ENCODE peak calls at places on chromosomes 7 and 10, in ten cellular contexts. Y, H, V, B, D, Z, T, X, O and J are unnamed samples.

GRCh38 chr7:138919912-138920311 is 61.3 kb downstream of the KIAA1549 start:
- DNase-seq in Y (no peak), H (no peak), V (no peak), B (no peak), D (no peak), Z (no peak), T (no peak), X (no peak), O (no peak), J (no peak)

GRCh38 chr10:124280916-124281315 is 137.8 kb downstream of the OAT start:
- DNase-seq in Y (no peak), H (no peak), V (no peak), B (no peak), D (no peak), Z (peak; percentile 75), T (peak; percentile 32), X (no peak), O (no peak), J (no peak)

GRCh38 chr7:149669121-149669818 is 104.1 kb downstream of the ZNF467 start:
- DNase-seq in Y (no peak), H (no peak), V (no peak), B (no peak), D (no peak), Z (no peak), T (no peak), X (no peak), O (no peak), J (no peak)

GRCh38 chr7:146956323-146956722 is 839.7 kb downstream of the CNTNAP2 start:
- DNase-seq in Y (no peak), H (no peak), V (no peak), B (no peak), D (no peak), Z (no peak), T (no peak), X (no peak), O (no peak), J (no peak)

GRCh38 chr7:2003451-2003930 is 229.3 kb downstream of the MAD1L1 start:
- DNase-seq in Y (no peak), H (no peak), V (no peak), B (no peak), D (no peak), Z (peak; percentile 62), T (peak; percentile 56), X (no peak), O (no peak), J (peak; percentile 3)

GRCh38 chr7:150852371-150852905 is at the start of gene AOC1:
- DNase-seq in Y (no peak), H (no peak), V (no peak), B (no peak), D (peak; percentile 41), Z (no peak), T (peak; percentile 47), X (no peak), O (no peak), J (peak; percentile 5)

GRCh38 chr7:69967699-69968450 is 369.6 kb downstream of the AUTS2 start:
- DNase-seq in Y (no peak), H (peak; percentile 23), V (no peak), B (no peak), D (no peak), Z (no peak), T (no peak), X (no peak), O (no peak), J (no peak)

GRCh38 chr7:143416565-143417149 is 8.0 kb upstream of the EPHA1 start:
- DNase-seq in Y (no peak), H (no peak), V (peak; percentile 78), B (no peak), D (no peak), Z (no peak), T (no peak), X (no peak), O (peak; percentile 29), J (no peak)

GRCh38 chr10:96619120-96619519 is 32.3 kb upstream of the TM9SF3 start:
- DNase-seq in Y (no peak), H (no peak), V (no peak), B (no peak), D (no peak), Z (no peak), T (no peak), X (no peak), O (no peak), J (no peak)

GRCh38 chr10:24762966-24763623 is 39.4 kb upstream of the ARHGAP21 start:
- DNase-seq in Y (no peak), H (no peak), V (peak; percentile 23), B (no peak), D (no peak), Z (no peak), T (no peak), X (peak; percentile 1), O (no peak), J (no peak)

GRCh38 chr10:71657604-71658348 is 61.8 kb downstream of the C10orf105 start:
- DNase-seq in Y (no peak), H (no peak), V (no peak), B (no peak), D (no peak), Z (no peak), T (no peak), X (peak; percentile 71), O (no peak), J (no peak)

GRCh38 chr7:139830779-139831498 is 1.9 kb downstream of the TBXAS1 start:
- DNase-seq in Y (no peak), H (no peak), V (no peak), B (no peak), D (no peak), Z (no peak), T (no peak), X (no peak), O (no peak), J (no peak)

GRCh38 chr7:46368871-46369270 is 447.8 kb upstream of the IGFBP3 start:
- DNase-seq in Y (no peak), H (no peak), V (no peak), B (no peak), D (no peak), Z (no peak), T (no peak), X (no peak), O (no peak), J (no peak)
- TF ChIP-seq POLR2A in Y (no peak), H (no peak), V (no peak), B (no peak), D (no peak), Z (no peak), T (no peak), X (no peak), O (no peak), J (no peak)

GRCh38 chr10:103110407-103110806 is 82.7 kb downstream of the NT5C2 start:
- DNase-seq in Y (no peak), H (no peak), V (no peak), B (no peak), D (no peak), Z (no peak), T (no peak), X (no peak), O (no peak), J (no peak)
- H3K27ac ChIP-seq in Y (peak overlapping the region; percentile 3), H (peak overlapping the region; percentile 87), V (no peak overlapping the region), B (peak overlapping the region; percentile 17), D (no peak overlapping the region), Z (no peak overlapping the region), T (peak overlapping the region; percentile 71), X (no peak overlapping the region), O (no peak overlapping the region), J (peak overlapping the region; percentile 45)

GRCh38 chr7:87561102-87561501 is 39.6 kb downstream of the ABCB1 start:
- DNase-seq in Y (no peak), H (no peak), V (no peak), B (no peak), D (no peak), Z (no peak), T (no peak), X (no peak), O (no peak), J (no peak)
- H3K4me1 ChIP-seq in Y (no peaks in the 10 kb centered on the region), H (no peaks in the 10 kb centered on the region), V (no peaks in the 10 kb centered on the region), B (no peaks in the 10 kb centered on the region), D (no peaks in the 10 kb centered on the region), Z (no peaks in the 10 kb centered on the region), T (no peaks in the 10 kb centered on the region), X (peaks cover 11% of the 10 kb centered on the region), O (no peaks in the 10 kb centered on the region), J (no peaks in the 10 kb centered on the region)

GRCh38 chr10:69363666-69364065 is 53.1 kb downstream of the TACR2 start:
- DNase-seq in Y (no peak), H (no peak), V (no peak), B (no peak), D (no peak), Z (no peak), T (no peak), X (no peak), O (no peak), J (no peak)

GRCh38 chr10:69360485-69361302 is 56.0 kb downstream of the TACR2 start:
- DNase-seq in Y (no peak), H (peak; percentile 67), V (peak; percentile 94), B (peak; percentile 68), D (peak; percentile 94), Z (no peak), T (peak; percentile 93), X (no peak), O (peak; percentile 95), J (peak; percentile 62)

GRCh38 chr10:69361303-69361614 is 55.5 kb downstream of the TACR2 start:
- DNase-seq in Y (no peak), H (no peak), V (no peak), B (no peak), D (peak; percentile 92), Z (no peak), T (no peak), X (no peak), O (no peak), J (no peak)

GRCh38 chr10:69364232-69364631 is 52.5 kb downstream of the TACR2 start:
- DNase-seq in Y (no peak), H (no peak), V (no peak), B (no peak), D (no peak), Z (no peak), T (no peak), X (no peak), O (no peak), J (no peak)

DNA sequence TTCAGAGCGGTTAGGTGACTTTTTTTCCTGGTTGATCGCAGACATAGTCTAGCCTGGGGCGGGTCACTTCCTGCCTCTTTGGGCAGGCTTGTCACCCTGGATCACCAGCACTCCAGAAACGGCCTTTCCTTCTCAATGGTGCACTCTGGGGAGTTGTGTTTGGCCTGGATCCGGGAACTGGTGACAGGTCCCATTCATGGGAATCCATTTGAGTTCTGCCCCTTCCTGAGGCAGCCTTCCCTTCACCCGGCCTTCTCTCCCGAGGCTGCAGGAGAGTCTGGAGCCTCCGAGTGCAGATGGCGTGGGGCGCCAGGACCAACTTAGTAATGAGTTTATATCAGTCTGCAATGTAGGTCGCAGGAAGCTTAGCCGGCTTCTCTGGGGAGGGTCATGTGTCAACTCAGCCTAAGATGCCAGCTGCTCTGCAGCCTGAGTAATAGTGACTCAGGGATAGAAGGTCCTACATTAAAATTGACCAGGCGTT is 54.2 kb downstream of the TACR2 start:
- DNase-seq in Y (no peak), H (no peak), V (no peak), B (peak; percentile 76), D (peak; percentile 61), Z (no peak), T (no peak), X (no peak), O (peak; percentile 65), J (no peak)
- TF ChIP-seq POLR2A in Y (no peak), H (no peak), V (no peak), B (no peak), D (no peak), Z (no peak), T (no peak), X (no peak), O (no peak), J (no peak)